ENCODE peak calls at places on chromosomes 11 and 22, in seven cellular contexts. One of them, this sample, is unnamed.

GRCh38 chr22:47275479-47276218 is 513.2 kb downstream of the TBC1D22A start:
- DNase-seq in mesenchymal stem cell: no peak
- DNase-seq in trophoblast cell: no peak
- DNase-seq in H9: no peak
- DNase-seq in IMR-90: no peak
- DNase-seq in neuronal stem cell: no peak
- DNase-seq in mesendoderm: no peak
- DNase-seq in this sample: no peak

GRCh38 chr11:5204787-5205186 is 4.3 kb upstream of the OR51V1 start:
- DNase-seq in mesenchymal stem cell: peak; percentile 77
- DNase-seq in trophoblast cell: peak; percentile 16
- DNase-seq in H9: no peak
- DNase-seq in IMR-90: peak; percentile 90
- DNase-seq in neuronal stem cell: peak; percentile 44
- DNase-seq in mesendoderm: peak; percentile 87
- DNase-seq in this sample: no peak

GRCh38 chr11:6757373-6757967 is 14.3 kb downstream of the OR2AG2 start:
- DNase-seq in mesenchymal stem cell: peak; percentile 62
- DNase-seq in trophoblast cell: peak; percentile 3
- DNase-seq in H9: peak; percentile 60
- DNase-seq in IMR-90: peak; percentile 59
- DNase-seq in neuronal stem cell: peak; percentile 43
- DNase-seq in mesendoderm: peak; percentile 73
- DNase-seq in this sample: peak; percentile 48

GRCh38 chr11:113796663-113797259 is 17.2 kb downstream of the CLDN25 start:
- DNase-seq in mesenchymal stem cell: peak; percentile 58
- DNase-seq in trophoblast cell: peak; percentile 15
- DNase-seq in H9: no peak
- DNase-seq in IMR-90: peak; percentile 34
- DNase-seq in neuronal stem cell: no peak
- DNase-seq in mesendoderm: peak; percentile 53
- DNase-seq in this sample: no peak

GRCh38 chr11:95821640-95822039 is 31.3 kb downstream of the CEP57 start:
- DNase-seq in mesenchymal stem cell: peak; percentile 45
- DNase-seq in trophoblast cell: no peak
- DNase-seq in H9: no peak
- DNase-seq in IMR-90: peak; percentile 77
- DNase-seq in neuronal stem cell: no peak
- DNase-seq in mesendoderm: no peak
- DNase-seq in this sample: no peak

GRCh38 chr11:17735823-17736772 is 1.5 kb downstream of the KCNC1 start:
- DNase-seq in mesenchymal stem cell: no peak
- DNase-seq in trophoblast cell: no peak
- DNase-seq in H9: peak; percentile 52
- DNase-seq in IMR-90: no peak
- DNase-seq in neuronal stem cell: peak; percentile 35
- DNase-seq in mesendoderm: no peak
- DNase-seq in this sample: peak; percentile 70

GRCh38 chr22:33539902-33540751 is 380.1 kb downstream of the LARGE1 start:
- DNase-seq in mesenchymal stem cell: no peak
- DNase-seq in trophoblast cell: no peak
- DNase-seq in H9: no peak
- DNase-seq in IMR-90: peak; percentile 5
- DNase-seq in neuronal stem cell: no peak
- DNase-seq in mesendoderm: no peak
- DNase-seq in this sample: no peak

GRCh38 chr22:33438273-33438672 is 380.1 kb upstream of the SYN3 start:
- DNase-seq in mesenchymal stem cell: peak; percentile 45
- DNase-seq in trophoblast cell: no peak
- DNase-seq in H9: no peak
- DNase-seq in IMR-90: peak; percentile 89
- DNase-seq in neuronal stem cell: no peak
- DNase-seq in mesendoderm: no peak
- DNase-seq in this sample: no peak

GRCh38 chr11:33869511-33870422 is 22.1 kb downstream of the LMO2 start:
- DNase-seq in mesenchymal stem cell: peak; percentile 34
- DNase-seq in trophoblast cell: peak; percentile 51
- DNase-seq in H9: peak; percentile 47
- DNase-seq in IMR-90: peak; percentile 2
- DNase-seq in neuronal stem cell: no peak
- DNase-seq in mesendoderm: peak; percentile 67
- DNase-seq in this sample: no peak

GRCh38 chr11:123640677-123641494 is 13.5 kb downstream of the SCN3B start:
- DNase-seq in mesenchymal stem cell: peak; percentile 40
- DNase-seq in trophoblast cell: no peak
- DNase-seq in H9: peak; percentile 77
- DNase-seq in IMR-90: peak; percentile 17
- DNase-seq in neuronal stem cell: peak; percentile 61
- DNase-seq in mesendoderm: peak; percentile 73
- DNase-seq in this sample: no peak

GRCh38 chr11:132627981-132628380 is 904.3 kb downstream of the OPCML start:
- DNase-seq in mesenchymal stem cell: no peak
- DNase-seq in trophoblast cell: no peak
- DNase-seq in H9: no peak
- DNase-seq in IMR-90: no peak
- DNase-seq in neuronal stem cell: no peak
- DNase-seq in mesendoderm: no peak
- DNase-seq in this sample: no peak

DNA sequence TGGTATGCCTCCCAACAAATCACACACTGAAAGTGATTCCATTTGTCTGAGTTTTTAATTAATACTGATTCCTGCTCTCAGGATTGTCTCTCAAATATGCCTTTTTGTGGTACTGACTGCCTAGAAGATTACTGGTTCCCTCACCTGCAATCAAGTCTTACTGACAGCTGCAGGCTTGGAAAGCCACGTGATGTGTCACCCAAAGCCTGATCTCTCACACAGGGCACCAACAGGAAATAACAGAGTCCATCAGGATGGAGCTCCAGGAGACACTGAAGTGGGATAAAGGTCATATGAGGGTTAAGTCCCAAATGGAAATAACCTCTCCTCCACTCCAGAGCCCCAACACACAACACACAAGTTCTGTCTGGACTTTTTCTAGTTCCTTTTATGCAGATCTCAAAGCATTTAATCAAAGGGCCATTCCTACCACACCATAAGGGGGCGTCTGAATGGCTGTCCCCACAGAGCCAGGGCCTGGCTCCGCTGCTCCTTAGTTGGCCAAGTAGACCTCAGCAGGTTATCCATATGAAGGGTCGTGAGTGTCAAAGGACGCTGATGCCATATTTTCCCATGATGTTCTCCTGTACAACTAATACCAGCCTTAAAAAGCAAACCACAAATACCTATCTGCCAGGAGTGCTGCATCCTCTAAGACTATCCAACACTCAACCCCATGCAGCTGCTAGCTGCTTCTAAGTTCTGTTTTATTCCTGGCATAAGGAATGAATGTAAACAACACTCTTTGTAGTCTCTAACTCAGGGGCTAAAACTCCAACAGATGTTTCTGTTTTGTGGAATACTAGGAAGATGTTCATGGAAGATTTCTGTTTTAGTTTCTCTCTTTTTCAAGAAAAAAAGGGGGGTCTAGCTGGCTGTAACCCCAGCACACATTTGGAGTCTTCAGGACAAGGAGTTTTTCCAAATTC is 13.0 kb downstream of the SCUBE2 start:
- DNase-seq in mesenchymal stem cell: peak; percentile 20
- DNase-seq in trophoblast cell: no peak
- DNase-seq in H9: peak; percentile 50
- DNase-seq in IMR-90: peak; percentile 34
- DNase-seq in neuronal stem cell: no peak
- DNase-seq in mesendoderm: no peak
- DNase-seq in this sample: no peak
- H3K79me1 ChIP-seq in mesenchymal stem cell: no peaks in the 10 kb centered on the region
- H3K79me1 ChIP-seq in trophoblast cell: no peaks in the 10 kb centered on the region
- H3K79me1 ChIP-seq in H9: no peaks in the 10 kb centered on the region
- H3K79me1 ChIP-seq in IMR-90: no peaks in the 10 kb centered on the region
- H3K79me1 ChIP-seq in neuronal stem cell: no peaks in the 10 kb centered on the region
- H3K79me1 ChIP-seq in mesendoderm: no peaks in the 10 kb centered on the region
- H3K79me1 ChIP-seq in this sample: no peaks in the 10 kb centered on the region

DNA sequence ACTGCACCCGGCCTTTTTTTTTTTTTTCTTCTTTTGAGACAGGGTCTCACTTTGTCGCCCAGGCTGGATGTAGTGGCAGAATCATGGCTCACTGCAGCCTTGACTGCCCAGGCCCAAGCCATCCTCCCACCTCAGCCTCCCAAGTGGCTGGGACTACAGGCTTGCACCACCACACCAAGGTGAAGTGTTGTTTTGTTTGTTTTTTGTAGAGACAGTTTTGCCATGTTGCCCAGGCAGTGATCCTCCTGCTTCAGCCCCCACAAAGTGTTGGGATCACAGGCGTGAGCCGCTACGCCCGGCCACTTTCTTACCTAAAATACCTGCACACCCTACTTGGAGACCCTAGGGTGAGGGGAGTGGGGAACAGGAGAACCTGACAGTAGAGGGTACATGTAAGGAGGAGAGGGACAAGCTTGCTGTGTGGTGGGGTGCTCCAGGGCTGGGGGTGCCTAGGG is 4.5 kb upstream of the AIFM3 start:
- DNase-seq in mesenchymal stem cell: no peak
- DNase-seq in trophoblast cell: no peak
- DNase-seq in H9: no peak
- DNase-seq in IMR-90: no peak
- DNase-seq in neuronal stem cell: no peak
- DNase-seq in mesendoderm: no peak
- DNase-seq in this sample: no peak
- H3K27me3 ChIP-seq in mesenchymal stem cell: peaks cover 46% of the 10 kb centered on the region
- H3K27me3 ChIP-seq in trophoblast cell: peaks cover 24% of the 10 kb centered on the region
- H3K27me3 ChIP-seq in H9: peaks cover 27% of the 10 kb centered on the region
- H3K27me3 ChIP-seq in IMR-90: peaks cover 39% of the 10 kb centered on the region
- H3K27me3 ChIP-seq in neuronal stem cell: no peaks in the 10 kb centered on the region
- H3K27me3 ChIP-seq in mesendoderm: peaks cover 12% of the 10 kb centered on the region
- H3K27me3 ChIP-seq in this sample: peaks cover 50% of the 10 kb centered on the region

GRCh38 chr11:108847288-108847687 is 182.4 kb downstream of the DDX10 start:
- DNase-seq in mesenchymal stem cell: no peak
- DNase-seq in trophoblast cell: no peak
- DNase-seq in H9: no peak
- DNase-seq in IMR-90: no peak
- DNase-seq in neuronal stem cell: no peak
- DNase-seq in mesendoderm: no peak
- DNase-seq in this sample: no peak

GRCh38 chr11:108851781-108852180 is 186.9 kb downstream of the DDX10 start:
- DNase-seq in mesenchymal stem cell: no peak
- DNase-seq in trophoblast cell: no peak
- DNase-seq in H9: no peak
- DNase-seq in IMR-90: no peak
- DNase-seq in neuronal stem cell: no peak
- DNase-seq in mesendoderm: no peak
- DNase-seq in this sample: no peak

GRCh38 chr11:108846009-108846408 is 181.1 kb downstream of the DDX10 start:
- DNase-seq in mesenchymal stem cell: no peak
- DNase-seq in trophoblast cell: no peak
- DNase-seq in H9: no peak
- DNase-seq in IMR-90: no peak
- DNase-seq in neuronal stem cell: no peak
- DNase-seq in mesendoderm: no peak
- DNase-seq in this sample: no peak
- H3K79me1 ChIP-seq in mesenchymal stem cell: peaks cover 5% of the 10 kb centered on the region
- H3K79me1 ChIP-seq in trophoblast cell: no peaks in the 10 kb centered on the region
- H3K79me1 ChIP-seq in H9: no peaks in the 10 kb centered on the region
- H3K79me1 ChIP-seq in IMR-90: no peaks in the 10 kb centered on the region
- H3K79me1 ChIP-seq in neuronal stem cell: no peaks in the 10 kb centered on the region
- H3K79me1 ChIP-seq in mesendoderm: no peaks in the 10 kb centered on the region
- H3K79me1 ChIP-seq in this sample: no peaks in the 10 kb centered on the region

GRCh38 chr22:44273175-44273574 is 39.6 kb downstream of the SHISAL1 start:
- DNase-seq in mesenchymal stem cell: no peak
- DNase-seq in trophoblast cell: no peak
- DNase-seq in H9: no peak
- DNase-seq in IMR-90: no peak
- DNase-seq in neuronal stem cell: no peak
- DNase-seq in mesendoderm: no peak
- DNase-seq in this sample: no peak
- H3K27me3 ChIP-seq in mesenchymal stem cell: peaks cover 24% of the 10 kb centered on the region
- H3K27me3 ChIP-seq in trophoblast cell: no peaks in the 10 kb centered on the region
- H3K27me3 ChIP-seq in H9: no peaks in the 10 kb centered on the region
- H3K27me3 ChIP-seq in IMR-90: no peaks in the 10 kb centered on the region
- H3K27me3 ChIP-seq in neuronal stem cell: no peaks in the 10 kb centered on the region
- H3K27me3 ChIP-seq in mesendoderm: no peaks in the 10 kb centered on the region
- H3K27me3 ChIP-seq in this sample: no peaks in the 10 kb centered on the region

GRCh38 chr22:44569516-44569915 is 71.5 kb upstream of the RTL6 start:
- DNase-seq in mesenchymal stem cell: no peak
- DNase-seq in trophoblast cell: no peak
- DNase-seq in H9: no peak
- DNase-seq in IMR-90: no peak
- DNase-seq in neuronal stem cell: no peak
- DNase-seq in mesendoderm: no peak
- DNase-seq in this sample: no peak
- H3K79me1 ChIP-seq in mesenchymal stem cell: no peaks in the 10 kb centered on the region
- H3K79me1 ChIP-seq in trophoblast cell: no peaks in the 10 kb centered on the region
- H3K79me1 ChIP-seq in H9: no peaks in the 10 kb centered on the region
- H3K79me1 ChIP-seq in IMR-90: no peaks in the 10 kb centered on the region
- H3K79me1 ChIP-seq in neuronal stem cell: no peaks in the 10 kb centered on the region
- H3K79me1 ChIP-seq in mesendoderm: no peaks in the 10 kb centered on the region
- H3K79me1 ChIP-seq in this sample: no peaks in the 10 kb centered on the region

DNA sequence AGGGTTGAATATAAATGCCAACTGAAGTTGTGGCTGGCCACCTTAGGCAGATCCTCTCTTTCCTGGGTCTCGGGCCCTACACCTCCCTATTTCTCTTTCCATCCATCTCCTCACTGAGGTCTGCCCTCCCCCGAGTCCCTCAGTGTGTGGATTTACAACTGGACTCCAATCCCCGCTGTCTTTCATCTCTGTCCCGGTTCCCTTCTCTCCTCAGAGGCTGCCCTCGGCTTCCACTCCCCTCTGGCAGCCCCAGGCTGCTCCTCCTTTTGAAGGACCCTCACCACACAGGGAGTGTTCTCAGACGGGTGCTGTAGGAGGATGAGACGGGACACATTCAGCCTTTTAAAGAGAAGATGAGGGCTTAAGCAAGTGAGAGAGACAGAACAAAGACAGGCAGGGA is 167.1 kb downstream of the ST3GAL4 start:
- DNase-seq in mesenchymal stem cell: no peak
- DNase-seq in trophoblast cell: no peak
- DNase-seq in H9: no peak
- DNase-seq in IMR-90: no peak
- DNase-seq in neuronal stem cell: no peak
- DNase-seq in mesendoderm: no peak
- DNase-seq in this sample: no peak
- H3K27me3 ChIP-seq in mesenchymal stem cell: peaks cover 55% of the 10 kb centered on the region
- H3K27me3 ChIP-seq in trophoblast cell: no peaks in the 10 kb centered on the region
- H3K27me3 ChIP-seq in H9: no peaks in the 10 kb centered on the region
- H3K27me3 ChIP-seq in IMR-90: no peaks in the 10 kb centered on the region
- H3K27me3 ChIP-seq in neuronal stem cell: no peaks in the 10 kb centered on the region
- H3K27me3 ChIP-seq in mesendoderm: no peaks in the 10 kb centered on the region
- H3K27me3 ChIP-seq in this sample: no peaks in the 10 kb centered on the region

This sample was measured in H1.